ENCODE peak calls at places on chromosomes 4 and X, in ten cellular contexts. One of them, this sample, is unnamed.

GRCh38 chr4:134201216-134202098 is at the start of gene PABPC4L:
- DNase-seq in coronary artery: peak; percentile 74
- DNase-seq in Peyer's patch: no peak
- DNase-seq in cardiac muscle cell: peak; percentile 89
- DNase-seq in pancreas: peak; percentile 34
- DNase-seq in cardiac fibroblast: peak; percentile 20
- DNase-seq in AG04449: no peak
- DNase-seq in endodermal cell: peak; percentile 80
- DNase-seq in fibroblast of lung: peak; percentile 81
- DNase-seq in K562: peak; percentile 18
- DNase-seq in this sample: peak; percentile 57

GRCh38 chr4:1472148-1472797 is 66.0 kb upstream of the NKX1-1 start:
- DNase-seq in fibroblast of lung: no peak
- DNase-seq in K562: no peak
- DNase-seq in cardiac fibroblast: no peak
- DNase-seq in endodermal cell: peak; percentile 41
- DNase-seq in Peyer's patch: no peak
- DNase-seq in coronary artery: no peak
- DNase-seq in pancreas: no peak
- DNase-seq in cardiac muscle cell: no peak
- DNase-seq in AG04449: no peak
- DNase-seq in this sample: no peak

GRCh38 chr4:38002451-38003071 is 42.4 kb downstream of the PTTG2 start:
- DNase-seq in fibroblast of lung: peak; percentile 55
- DNase-seq in pancreas: no peak
- DNase-seq in K562: no peak
- DNase-seq in coronary artery: no peak
- DNase-seq in AG04449: no peak
- DNase-seq in cardiac muscle cell: no peak
- DNase-seq in cardiac fibroblast: peak; percentile 40
- DNase-seq in endodermal cell: no peak
- DNase-seq in Peyer's patch: no peak
- DNase-seq in this sample: no peak

GRCh38 chr4:111283066-111283677 is 660.3 kb upstream of the PITX2 start:
- DNase-seq in coronary artery: no peak
- DNase-seq in K562: peak; percentile 41
- DNase-seq in Peyer's patch: no peak
- DNase-seq in cardiac muscle cell: peak; percentile 67
- DNase-seq in cardiac fibroblast: peak; percentile 73
- DNase-seq in pancreas: peak; percentile 32
- DNase-seq in fibroblast of lung: peak; percentile 23
- DNase-seq in endodermal cell: peak; percentile 89
- DNase-seq in AG04449: no peak
- DNase-seq in this sample: peak; percentile 68

GRCh38 chrX:131985526-131986049 is 37.5 kb upstream of the STK26 start:
- DNase-seq in fibroblast of lung: no peak
- DNase-seq in coronary artery: no peak
- DNase-seq in endodermal cell: peak; percentile 60
- DNase-seq in cardiac muscle cell: no peak
- DNase-seq in Peyer's patch: no peak
- DNase-seq in pancreas: no peak
- DNase-seq in K562: peak; percentile 36
- DNase-seq in AG04449: no peak
- DNase-seq in cardiac fibroblast: no peak
- DNase-seq in this sample: no peak

GRCh38 chr4:790466-790820 is 35.5 kb downstream of the CPLX1 start:
- DNase-seq in cardiac muscle cell: no peak
- DNase-seq in fibroblast of lung: no peak
- DNase-seq in K562: no peak
- DNase-seq in coronary artery: no peak
- DNase-seq in AG04449: no peak
- DNase-seq in cardiac fibroblast: no peak
- DNase-seq in endodermal cell: no peak
- DNase-seq in Peyer's patch: no peak
- DNase-seq in pancreas: no peak
- DNase-seq in this sample: no peak

GRCh38 chr4:102139132-102139573 is 206.1 kb downstream of the SLC39A8 start:
- DNase-seq in cardiac muscle cell: peak; percentile 69
- DNase-seq in coronary artery: no peak
- DNase-seq in fibroblast of lung: peak; percentile 91
- DNase-seq in pancreas: no peak
- DNase-seq in cardiac fibroblast: peak; percentile 96
- DNase-seq in Peyer's patch: no peak
- DNase-seq in endodermal cell: no peak
- DNase-seq in K562: no peak
- DNase-seq in AG04449: no peak
- DNase-seq in this sample: no peak

GRCh38 chr4:110663738-110664444 is 41.0 kb upstream of the PITX2 start:
- DNase-seq in K562: no peak
- DNase-seq in cardiac fibroblast: peak; percentile 39
- DNase-seq in coronary artery: no peak
- DNase-seq in pancreas: no peak
- DNase-seq in cardiac muscle cell: peak; percentile 17
- DNase-seq in AG04449: peak; percentile 56
- DNase-seq in fibroblast of lung: peak; percentile 80
- DNase-seq in Peyer's patch: no peak
- DNase-seq in endodermal cell: no peak
- DNase-seq in this sample: no peak

GRCh38 chrX:68936608-68937007 is 107.8 kb downstream of the EFNB1 start:
- DNase-seq in fibroblast of lung: peak; percentile 94
- DNase-seq in AG04449: peak; percentile 62
- DNase-seq in coronary artery: peak; percentile 59
- DNase-seq in Peyer's patch: no peak
- DNase-seq in endodermal cell: no peak
- DNase-seq in cardiac fibroblast: peak; percentile 90
- DNase-seq in cardiac muscle cell: peak; percentile 77
- DNase-seq in pancreas: no peak
- DNase-seq in K562: no peak
- DNase-seq in this sample: peak; percentile 44

GRCh38 chr4:48979897-48980579 is 6.0 kb upstream of the CWH43 start:
- DNase-seq in Peyer's patch: no peak
- DNase-seq in endodermal cell: no peak
- DNase-seq in K562: no peak
- DNase-seq in AG04449: no peak
- DNase-seq in coronary artery: no peak
- DNase-seq in cardiac fibroblast: peak; percentile 64
- DNase-seq in cardiac muscle cell: no peak
- DNase-seq in pancreas: no peak
- DNase-seq in fibroblast of lung: no peak
- DNase-seq in this sample: no peak

GRCh38 chr4:6620891-6621555 is 19.5 kb upstream of the MRFAP1 start:
- DNase-seq in coronary artery: no peak
- DNase-seq in K562: peak; percentile 46
- DNase-seq in pancreas: no peak
- DNase-seq in Peyer's patch: no peak
- DNase-seq in AG04449: no peak
- DNase-seq in cardiac muscle cell: no peak
- DNase-seq in endodermal cell: no peak
- DNase-seq in cardiac fibroblast: no peak
- DNase-seq in fibroblast of lung: no peak
- DNase-seq in this sample: no peak

GRCh38 chr4:159446266-159446976 is 343.5 kb downstream of the RAPGEF2 start:
- DNase-seq in Peyer's patch: no peak
- DNase-seq in AG04449: peak; percentile 49
- DNase-seq in pancreas: no peak
- DNase-seq in coronary artery: no peak
- DNase-seq in cardiac muscle cell: peak; percentile 85
- DNase-seq in endodermal cell: peak; percentile 81
- DNase-seq in cardiac fibroblast: peak; percentile 85
- DNase-seq in K562: peak; percentile 31
- DNase-seq in fibroblast of lung: peak; percentile 77
- DNase-seq in this sample: peak; percentile 86

GRCh38 chr4:56646341-56646740 is 34.8 kb downstream of the HOPX start:
- DNase-seq in endodermal cell: no peak
- DNase-seq in pancreas: no peak
- DNase-seq in cardiac muscle cell: no peak
- DNase-seq in fibroblast of lung: no peak
- DNase-seq in AG04449: no peak
- DNase-seq in coronary artery: no peak
- DNase-seq in K562: no peak
- DNase-seq in cardiac fibroblast: no peak
- DNase-seq in Peyer's patch: no peak
- DNase-seq in this sample: no peak

GRCh38 chr4:8644461-8644891 is 51.9 kb downstream of the CPZ start:
- DNase-seq in endodermal cell: peak; percentile 47
- DNase-seq in pancreas: no peak
- DNase-seq in cardiac muscle cell: no peak
- DNase-seq in cardiac fibroblast: no peak
- DNase-seq in fibroblast of lung: no peak
- DNase-seq in Peyer's patch: no peak
- DNase-seq in coronary artery: peak; percentile 68
- DNase-seq in AG04449: no peak
- DNase-seq in K562: no peak
- DNase-seq in this sample: no peak

GRCh38 chrX:11129546-11129945 is 18.4 kb downstream of the HCCS start:
- DNase-seq in Peyer's patch: no peak
- DNase-seq in cardiac muscle cell: no peak
- DNase-seq in AG04449: no peak
- DNase-seq in pancreas: no peak
- DNase-seq in endodermal cell: no peak
- DNase-seq in fibroblast of lung: no peak
- DNase-seq in coronary artery: no peak
- DNase-seq in cardiac fibroblast: no peak
- DNase-seq in K562: no peak
- DNase-seq in this sample: no peak

GRCh38 chrX:88735835-88736234 is 11.2 kb upstream of the CPXCR1 start:
- DNase-seq in endodermal cell: no peak
- DNase-seq in Peyer's patch: no peak
- DNase-seq in fibroblast of lung: no peak
- DNase-seq in AG04449: no peak
- DNase-seq in cardiac muscle cell: no peak
- DNase-seq in cardiac fibroblast: no peak
- DNase-seq in pancreas: no peak
- DNase-seq in coronary artery: no peak
- DNase-seq in K562: no peak
- DNase-seq in this sample: no peak

GRCh38 chrX:100883654-100884053 is 9.5 kb upstream of the NOX1 start:
- DNase-seq in cardiac fibroblast: no peak
- DNase-seq in fibroblast of lung: no peak
- DNase-seq in pancreas: no peak
- DNase-seq in cardiac muscle cell: no peak
- DNase-seq in coronary artery: no peak
- DNase-seq in endodermal cell: no peak
- DNase-seq in AG04449: no peak
- DNase-seq in Peyer's patch: no peak
- DNase-seq in K562: no peak
- DNase-seq in this sample: no peak
- H3K4me3 ChIP-seq in cardiac fibroblast: no peak overlapping the region
- H3K4me3 ChIP-seq in fibroblast of lung: no peak overlapping the region
- H3K4me3 ChIP-seq in pancreas: no peak overlapping the region
- H3K4me3 ChIP-seq in cardiac muscle cell: no peak overlapping the region
- H3K4me3 ChIP-seq in coronary artery: no peak overlapping the region
- H3K4me3 ChIP-seq in endodermal cell: no peak overlapping the region
- H3K4me3 ChIP-seq in AG04449: no peak overlapping the region
- H3K4me3 ChIP-seq in Peyer's patch: no peak overlapping the region
- H3K4me3 ChIP-seq in K562: no peak overlapping the region
- H3K4me3 ChIP-seq in this sample: no peak overlapping the region

GRCh38 chrX:22135994-22136684 is 104.0 kb downstream of the PHEX start:
- DNase-seq in Peyer's patch: no peak
- DNase-seq in K562: peak; percentile 49
- DNase-seq in pancreas: peak; percentile 33
- DNase-seq in endodermal cell: no peak
- DNase-seq in cardiac muscle cell: peak; percentile 59
- DNase-seq in coronary artery: no peak
- DNase-seq in fibroblast of lung: peak; percentile 76
- DNase-seq in AG04449: no peak
- DNase-seq in cardiac fibroblast: peak; percentile 65
- DNase-seq in this sample: peak; percentile 65
- TF ChIP-seq CTCF in Peyer's patch: peak; percentile 32
- TF ChIP-seq CTCF in K562: peak; percentile 35
- TF ChIP-seq CTCF in pancreas: peak; percentile 56
- TF ChIP-seq CTCF in endodermal cell: peak; percentile 90
- TF ChIP-seq CTCF in cardiac muscle cell: peak; percentile 53
- TF ChIP-seq CTCF in coronary artery: peak; percentile 67
- TF ChIP-seq CTCF in fibroblast of lung: peak; percentile 55
- TF ChIP-seq CTCF in AG04449: no peak
- TF ChIP-seq CTCF in cardiac fibroblast: peak; percentile 35
- TF ChIP-seq CTCF in this sample: peak; percentile 67

GRCh38 chrX:134640914-134641313 is 17.4 kb downstream of the PLAC1 start:
- DNase-seq in AG04449: no peak
- DNase-seq in Peyer's patch: no peak
- DNase-seq in cardiac muscle cell: no peak
- DNase-seq in K562: no peak
- DNase-seq in endodermal cell: no peak
- DNase-seq in pancreas: no peak
- DNase-seq in fibroblast of lung: no peak
- DNase-seq in coronary artery: no peak
- DNase-seq in cardiac fibroblast: no peak
- DNase-seq in this sample: no peak
- H3K4me3 ChIP-seq in AG04449: no peak overlapping the region
- H3K4me3 ChIP-seq in Peyer's patch: no peak overlapping the region
- H3K4me3 ChIP-seq in cardiac muscle cell: no peak overlapping the region
- H3K4me3 ChIP-seq in K562: no peak overlapping the region
- H3K4me3 ChIP-seq in endodermal cell: no peak overlapping the region
- H3K4me3 ChIP-seq in pancreas: no peak overlapping the region
- H3K4me3 ChIP-seq in fibroblast of lung: no peak overlapping the region
- H3K4me3 ChIP-seq in coronary artery: no peak overlapping the region
- H3K4me3 ChIP-seq in cardiac fibroblast: no peak overlapping the region
- H3K4me3 ChIP-seq in this sample: no peak overlapping the region

DNA sequence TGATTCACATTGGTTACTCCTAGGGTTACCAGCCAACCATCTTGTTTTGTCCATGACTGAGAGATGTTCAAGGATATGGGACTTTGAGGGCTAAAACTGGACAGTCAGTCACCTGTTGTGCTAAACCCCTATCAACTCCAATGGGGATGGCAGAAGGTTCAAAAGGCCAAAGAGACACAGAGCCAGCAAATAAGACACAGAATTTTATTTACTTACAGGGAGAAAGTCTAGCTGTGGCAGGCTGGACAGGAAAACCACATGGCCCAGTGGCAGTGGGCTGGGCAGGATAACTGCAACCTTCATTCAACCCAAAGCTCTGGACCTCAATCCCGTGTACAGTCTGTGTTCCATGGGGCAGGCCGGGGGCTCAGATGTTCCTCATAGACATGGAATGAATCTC is 326.7 kb upstream of the RPS6KA3 start:
- DNase-seq in K562: no peak
- DNase-seq in AG04449: no peak
- DNase-seq in pancreas: no peak
- DNase-seq in Peyer's patch: no peak
- DNase-seq in fibroblast of lung: no peak
- DNase-seq in cardiac fibroblast: no peak
- DNase-seq in cardiac muscle cell: no peak
- DNase-seq in endodermal cell: no peak
- DNase-seq in coronary artery: no peak
- DNase-seq in this sample: no peak
- TF ChIP-seq CTCF in K562: no peak
- TF ChIP-seq CTCF in AG04449: no peak
- TF ChIP-seq CTCF in pancreas: no peak
- TF ChIP-seq CTCF in Peyer's patch: no peak
- TF ChIP-seq CTCF in fibroblast of lung: no peak
- TF ChIP-seq CTCF in cardiac fibroblast: no peak
- TF ChIP-seq CTCF in cardiac muscle cell: no peak
- TF ChIP-seq CTCF in endodermal cell: no peak
- TF ChIP-seq CTCF in coronary artery: no peak
- TF ChIP-seq CTCF in this sample: no peak

This sample was measured in hepatocyte.